ENCODE peak calls at places on chromosomes 6 and 20, in eight cellular contexts. Y, U, P, C, F, T, O and R are unnamed samples.

GRCh38 chr6:90184334-90185298 is 112.0 kb downstream of the BACH2 start:
- DNase-seq in P (peak; percentile 63), F (no peak), U (no peak), O (peak; percentile 92), T (no peak), C (peak; percentile 15), Y (no peak), R (no peak)

GRCh38 chr6:32944265-32944664 is 3.4 kb upstream of the HLA-DMB start:
- DNase-seq in C (no peak), F (no peak), T (no peak), P (peak; percentile 45), O (no peak), Y (peak; percentile 49), U (no peak), R (peak; percentile 82)

GRCh38 chr6:139323511-139324445 is 32.0 kb upstream of the TXLNB start:
- DNase-seq in F (peak; percentile 55), O (peak; percentile 71), P (peak; percentile 60), T (no peak), C (no peak), U (peak; percentile 90), Y (peak; percentile 81), R (peak; percentile 89)

GRCh38 chr20:39067526-39068216 is 105.5 kb downstream of the DHX35 start:
- DNase-seq in F (no peak), C (no peak), Y (no peak), O (no peak), T (no peak), U (no peak), P (no peak), R (no peak)

GRCh38 chr20:41133709-41134361 is 3.5 kb upstream of the PLCG1 start:
- DNase-seq in O (no peak), T (peak; percentile 63), Y (peak; percentile 9), U (no peak), F (peak; percentile 54), C (no peak), P (no peak), R (no peak)

GRCh38 chr6:136753624-136754023 is 38.7 kb downstream of the MAP3K5 start:
- DNase-seq in P (no peak), F (no peak), C (no peak), U (no peak), O (no peak), Y (peak; percentile 31), T (no peak), R (peak; percentile 75)

GRCh38 chr6:149614352-149614751 is 34.2 kb downstream of the KATNA1 start:
- DNase-seq in Y (no peak), T (no peak), C (no peak), U (no peak), O (no peak), F (no peak), P (no peak), R (no peak)

GRCh38 chr6:105373481-105373880 is 29.4 kb downstream of the PREP start:
- DNase-seq in U (no peak), O (no peak), Y (no peak), C (no peak), F (peak; percentile 44), P (no peak), T (no peak), R (no peak)

GRCh38 chr20:37956099-37956498 is 53.2 kb downstream of the VSTM2L start:
- DNase-seq in U (no peak), Y (no peak), C (no peak), O (no peak), P (no peak), F (no peak), T (peak; percentile 39), R (no peak)

GRCh38 chr6:133774356-133774755 is 114.6 kb upstream of the TCF21 start:
- DNase-seq in C (no peak), O (peak; percentile 44), Y (no peak), F (no peak), P (no peak), U (no peak), T (no peak), R (no peak)

GRCh38 chr20:3652217-3652616 is 11.0 kb downstream of the GFRA4 start:
- DNase-seq in P (peak; percentile 67), T (no peak), U (no peak), Y (no peak), C (no peak), F (no peak), O (no peak), R (no peak)

DNA sequence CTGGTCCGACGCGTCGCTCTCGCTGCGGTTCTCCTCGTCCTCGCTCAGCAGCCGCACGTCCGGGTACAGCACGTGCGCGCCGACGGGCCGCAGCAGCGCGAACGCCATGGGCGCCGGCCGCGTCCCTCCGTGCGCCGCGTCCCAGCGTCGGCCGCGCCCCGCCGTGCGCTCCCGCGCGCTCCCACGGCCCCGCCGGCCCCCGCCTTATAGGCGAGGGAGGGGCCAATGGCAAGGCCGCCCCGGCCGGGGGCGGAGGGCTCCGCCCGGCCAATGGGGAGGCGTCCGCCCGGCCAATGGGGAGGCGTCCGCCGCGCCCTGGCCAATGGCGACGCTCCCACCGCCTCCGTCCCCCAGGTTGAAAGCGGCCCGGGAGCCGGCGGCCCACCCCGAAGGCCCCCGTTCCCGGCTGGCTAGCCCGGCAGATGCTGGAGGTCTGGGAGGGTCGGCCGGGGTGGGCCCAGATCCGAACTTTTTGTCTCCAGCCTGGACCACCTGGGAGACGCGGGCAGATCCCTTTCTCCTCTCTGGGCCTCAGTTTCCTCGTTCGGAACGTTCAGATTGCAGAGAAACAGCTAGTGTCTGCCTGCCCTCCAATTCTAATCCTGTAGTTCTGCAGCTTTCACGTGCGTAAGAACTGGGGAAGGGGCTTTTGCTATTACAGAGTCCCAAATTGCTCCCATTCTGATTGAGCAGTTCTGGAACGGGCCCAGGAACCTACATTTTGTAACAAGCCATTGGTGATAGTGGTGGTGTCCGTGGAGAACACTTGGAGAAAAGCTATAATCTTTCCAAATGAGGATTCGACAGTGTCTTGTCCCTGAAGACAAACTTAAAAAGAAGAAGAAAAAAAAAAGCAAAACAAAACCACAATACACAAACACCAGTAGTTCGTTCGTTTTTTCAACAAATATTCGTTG is at the start of gene TCF15:
- DNase-seq in F (no peak), O (peak; percentile 34), T (no peak), U (no peak), Y (no peak), P (no peak), C (no peak), R (no peak)
- TF ChIP-seq POLR2A in F (no peak), O (no peak), T (no peak), U (no peak), Y (no peak), P (no peak), C (no peak), R (no peak)

GRCh38 chr6:15457903-15458530 is 204.8 kb downstream of the DTNBP1 start:
- DNase-seq in P (no peak), O (no peak), T (no peak), Y (no peak), F (no peak), C (no peak), U (no peak), R (no peak)
- TF ChIP-seq POLR2AphosphoS5 in P (no peak), O (no peak), T (no peak), Y (no peak), F (no peak), C (no peak), U (no peak), R (no peak)

DNA sequence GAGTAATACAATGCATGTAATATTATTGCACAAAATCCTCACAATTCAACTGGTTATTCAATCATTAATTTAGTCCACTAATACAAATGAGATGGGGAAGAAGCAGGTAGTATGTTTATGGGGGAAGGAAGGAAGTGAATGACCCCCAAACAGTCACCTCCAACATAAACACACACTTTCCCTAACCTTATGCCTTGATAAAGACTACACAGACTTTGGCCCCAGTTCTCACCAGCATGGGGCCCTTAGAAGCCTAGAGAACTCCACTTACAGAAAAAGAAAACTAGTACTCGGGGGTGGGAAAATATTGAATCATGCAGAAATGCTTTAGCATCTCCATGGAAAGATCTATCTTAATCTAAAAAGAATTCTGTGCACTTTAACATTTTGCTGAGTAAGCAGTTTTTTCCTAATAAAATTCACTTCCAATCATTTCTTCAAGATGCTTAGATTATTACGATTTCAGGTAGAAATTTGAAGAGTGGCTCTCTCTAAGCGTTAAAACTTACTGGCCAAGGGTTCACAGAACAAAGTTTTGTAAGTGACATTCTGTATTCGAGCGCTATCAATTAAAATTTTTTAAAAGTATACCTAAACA is 18.8 kb downstream of the ARHGAP18 start:
- DNase-seq in O (no peak), T (no peak), Y (no peak), F (no peak), P (no peak), U (no peak), C (no peak), R (no peak)
- H3K4me1 ChIP-seq in O (peaks cover 35% of the 10 kb centered on the region), T (no peaks in the 10 kb centered on the region), Y (peaks cover 23% of the 10 kb centered on the region), F (no peaks in the 10 kb centered on the region), P (peaks cover 17% of the 10 kb centered on the region), U (no peaks in the 10 kb centered on the region), C (peaks cover 92% of the 10 kb centered on the region), R (peaks cover 45% of the 10 kb centered on the region)

GRCh38 chr20:34088305-34088870 is 23.7 kb downstream of the EIF2S2 start:
- DNase-seq in C (no peak), F (no peak), O (no peak), T (no peak), P (no peak), Y (no peak), U (no peak), R (no peak)

GRCh38 chr20:34083781-34084180 is 28.3 kb downstream of the EIF2S2 start:
- DNase-seq in U (no peak), F (no peak), P (no peak), Y (no peak), O (no peak), C (no peak), T (no peak), R (no peak)

GRCh38 chr20:34083137-34083536 is 28.9 kb downstream of the EIF2S2 start:
- DNase-seq in F (peak; percentile 74), C (no peak), U (peak; percentile 85), Y (peak; percentile 32), O (peak; percentile 32), T (peak; percentile 68), P (peak; percentile 75), R (no peak)

GRCh38 chr20:34084227-34084923 is 27.7 kb downstream of the EIF2S2 start:
- DNase-seq in Y (no peak), U (peak; percentile 38), F (no peak), P (no peak), T (no peak), O (no peak), C (no peak), R (no peak)

GRCh38 chr20:34085544-34086040 is 26.5 kb downstream of the EIF2S2 start:
- DNase-seq in T (no peak), C (no peak), O (no peak), F (no peak), U (no peak), P (no peak), Y (no peak), R (no peak)
- TF ChIP-seq POLR2A in T (no peak), C (no peak), O (no peak), F (no peak), U (no peak), P (no peak), Y (no peak), R (no peak)